ENCODE peak calls at places on chromosomes 3 and 15, in six cellular contexts. H is CD4-positive, alpha-beta T cell; C is AG08396; X is naive thymus-derived CD8-positive, alpha-beta T cell; E is brain pericyte; T is NCI-H748 treated with DMSO at 0.1 percent for 48 hours. Z is an unnamed sample.

GRCh38 chr15:96837241-96837970 is 506.9 kb downstream of the NR2F2 start:
- DNase-seq in X (no peak), E (no peak), T (no peak), H (no peak), C (no peak), Z (no peak)

GRCh38 chr15:44038801-44039200 is 156.3 kb downstream of the FRMD5 start:
- DNase-seq in C (no peak), T (no peak), X (no peak), E (no peak), H (no peak), Z (no peak)

GRCh38 chr3:12461097-12461649 is 23.1 kb upstream of the TSEN2 start:
- DNase-seq in T (no peak), E (no peak), X (no peak), C (no peak), H (no peak), Z (no peak)

GRCh38 chr3:4814302-4814903 is 164.8 kb upstream of the BHLHE40 start:
- DNase-seq in X (no peak), C (no peak), H (no peak), E (no peak), T (no peak), Z (peak)

GRCh38 chr3:8650583-8651416 is 6.2 kb upstream of the SSUH2 start:
- DNase-seq in X (no peak), C (no peak), T (no peak), H (no peak), E (no peak), Z (no peak)

GRCh38 chr15:74226761-74227540 is 9.2 kb upstream of the CCDC33 start:
- DNase-seq in T (no peak), C (no peak), E (no peak), H (no peak), X (no peak), Z (no peak)

GRCh38 chr3:131277836-131278497 is 103.6 kb upstream of the NUDT16 start:
- DNase-seq in C (no peak), T (no peak), H (no peak), X (no peak), E (no peak), Z (no peak)

GRCh38 chr3:18224406-18224805 is 200.7 kb downstream of the SATB1 start:
- DNase-seq in E (no peak), X (no peak), C (no peak), T (no peak), H (no peak), Z (no peak)

GRCh38 chr15:36814708-36815107 is 235.3 kb downstream of the CDIN1 start:
- DNase-seq in H (no peak), C (peak), E (no peak), T (no peak), X (no peak), Z (no peak)

GRCh38 chr3:37852097-37852496 is 9.6 kb upstream of the CTDSPL start:
- DNase-seq in E (no peak), T (no peak), H (no peak), C (peak), X (no peak), Z (no peak)

GRCh38 chr15:70933411-70933810 is 40.8 kb downstream of the LRRC49 start:
- DNase-seq in H (no peak), E (no peak), T (no peak), X (no peak), C (no peak), Z (no peak)

GRCh38 chr3:49533031-49533430 is 21.2 kb upstream of the BSN start:
- DNase-seq in X (no peak), E (no peak), T (no peak), H (no peak), C (no peak), Z (no peak)

GRCh38 chr3:10475983-10476382 is 29.4 kb downstream of the ATP2B2 start:
- DNase-seq in H (no peak), C (no peak), T (no peak), X (no peak), E (no peak), Z (no peak)

GRCh38 chr15:92029104-92029466 is 175.6 kb downstream of the SLCO3A1 start:
- DNase-seq in E (no peak), H (no peak), X (no peak), T (no peak), C (no peak), Z (no peak)

GRCh38 chr3:23657647-23658046 is 148.1 kb upstream of the UBE2E1 start:
- DNase-seq in C (no peak), H (no peak), T (no peak), X (no peak), E (no peak), Z (no peak)

GRCh38 chr3:129346690-129347440 is 68.2 kb downstream of the HMCES start:
- DNase-seq in C (no peak), H (no peak), X (no peak), T (no peak), E (no peak), Z (no peak)

GRCh38 chr15:39936187-39936586 is 2.3 kb downstream of the EIF2AK4 start:
- DNase-seq in T (no peak), H (no peak), E (no peak), X (no peak), C (no peak), Z (no peak)